ENCODE peak calls at places on chromosomes 12 and 14, in ten cellular contexts. I, U, W, X, D, S, H, Q, G and A are unnamed samples.

GRCh38 chr12:69475237-69475984 is 5.2 kb downstream of the FRS2 start:
- DNase-seq in I (no peak), U (peak), W (peak), X (no peak), D (no peak), S (no peak), H (no peak), Q (no peak), G (no peak), A (no peak)

GRCh38 chr14:20683896-20684661 is at the start of gene RNASE4:
- DNase-seq in I (peak), U (peak), W (peak), X (peak), D (peak), S (peak), H (peak), Q (peak), G (peak), A (peak)

GRCh38 chr12:109492371-109492770 is 14.9 kb downstream of the UBE3B start:
- DNase-seq in I (no peak), U (no peak), W (no peak), X (no peak), D (no peak), S (no peak), H (no peak), Q (no peak), G (no peak), A (no peak)

GRCh38 chr12:84911331-84912190 is 1.0 kb downstream of the SLC6A15 start:
- DNase-seq in I (no peak), U (peak), W (peak), X (no peak), D (no peak), S (no peak), H (peak), Q (no peak), G (peak), A (peak)

GRCh38 chr12:69837191-69838085 is 12.4 kb downstream of the MYRFL start:
- DNase-seq in I (no peak), U (no peak), W (no peak), X (no peak), D (no peak), S (no peak), H (no peak), Q (peak), G (peak), A (no peak)

GRCh38 chr14:61503167-61503801 is 181.9 kb downstream of the PRKCH start:
- DNase-seq in I (peak), U (no peak), W (no peak), X (no peak), D (no peak), S (no peak), H (no peak), Q (no peak), G (no peak), A (no peak)

GRCh38 chr14:94345344-94346072 is 22.4 kb upstream of the SERPINA6 start:
- DNase-seq in I (no peak), U (no peak), W (peak), X (peak), D (no peak), S (no peak), H (no peak), Q (no peak), G (no peak), A (no peak)

GRCh38 chr14:72679591-72680151 is 214.2 kb downstream of the DPF3 start:
- DNase-seq in I (no peak), U (peak), W (no peak), X (no peak), D (no peak), S (no peak), H (no peak), Q (no peak), G (no peak), A (no peak)

GRCh38 chr12:113416091-113416754 is 6.0 kb upstream of the SDSL start:
- DNase-seq in I (no peak), U (no peak), W (peak), X (no peak), D (no peak), S (no peak), H (no peak), Q (no peak), G (no peak), A (peak)

GRCh38 chr12:81797100-81797499 is 38.0 kb upstream of the PPFIA2 start:
- DNase-seq in I (no peak), U (no peak), W (peak), X (no peak), D (no peak), S (no peak), H (no peak), Q (no peak), G (no peak), A (no peak)

GRCh38 chr12:65673732-65674131 is 150.6 kb upstream of the HMGA2 start:
- DNase-seq in I (no peak), U (no peak), W (no peak), X (no peak), D (no peak), S (no peak), H (no peak), Q (no peak), G (no peak), A (no peak)

GRCh38 chr14:38129705-38130104 is 78.0 kb upstream of the SSTR1 start:
- DNase-seq in I (no peak), U (no peak), W (no peak), X (no peak), D (no peak), S (no peak), H (no peak), Q (no peak), G (no peak), A (no peak)

GRCh38 chr12:81021131-81021530 is 56.7 kb upstream of the ACSS3 start:
- DNase-seq in I (no peak), U (no peak), W (no peak), X (no peak), D (no peak), S (no peak), H (no peak), Q (no peak), G (no peak), A (no peak)

GRCh38 chr14:103522028-103522581 is 525 bp downstream of the CKB start:
- DNase-seq in I (no peak), U (no peak), W (no peak), X (no peak), D (no peak), S (no peak), H (peak), Q (no peak), G (no peak), A (peak)

GRCh38 chr12:67096533-67097318 is 172.4 kb upstream of the CAND1 start:
- DNase-seq in I (no peak), U (no peak), W (no peak), X (no peak), D (no peak), S (no peak), H (no peak), Q (no peak), G (no peak), A (no peak)

GRCh38 chr12:15152864-15153263 is 68.4 kb downstream of the RERG start:
- DNase-seq in I (no peak), U (no peak), W (peak), X (no peak), D (no peak), S (no peak), H (no peak), Q (no peak), G (no peak), A (no peak)

GRCh38 chr12:110079477-110080400 is 31.4 kb upstream of the C12orf76 start:
- DNase-seq in I (peak), U (no peak), W (peak), X (no peak), D (peak), S (no peak), H (peak), Q (peak), G (peak), A (peak)

GRCh38 chr14:35355981-35356839 is 48.3 kb downstream of the NFKBIA start:
- DNase-seq in I (no peak), U (no peak), W (peak), X (no peak), D (peak), S (no peak), H (no peak), Q (peak), G (peak), A (peak)

GRCh38 chr12:3725267-3726115 is 27.4 kb downstream of the CRACR2A start:
- DNase-seq in I (no peak), U (no peak), W (no peak), X (no peak), D (no peak), S (no peak), H (no peak), Q (no peak), G (no peak), A (no peak)

GRCh38 chr14:100900837-100901390 is 2.6 kb downstream of the RTL1 start:
- DNase-seq in I (no peak), U (peak), W (peak), X (no peak), D (no peak), S (no peak), H (no peak), Q (peak), G (peak), A (peak)

GRCh38 chr12:113239811-113240331 is 18.6 kb downstream of the TPCN1 start:
- DNase-seq in I (no peak), U (no peak), W (no peak), X (no peak), D (peak), S (no peak), H (no peak), Q (no peak), G (peak), A (no peak)

GRCh38 chr14:72736348-72736747 is 157.6 kb downstream of the DPF3 start:
- DNase-seq in I (no peak), U (no peak), W (peak), X (peak), D (no peak), S (no peak), H (no peak), Q (no peak), G (no peak), A (no peak)

DNA sequence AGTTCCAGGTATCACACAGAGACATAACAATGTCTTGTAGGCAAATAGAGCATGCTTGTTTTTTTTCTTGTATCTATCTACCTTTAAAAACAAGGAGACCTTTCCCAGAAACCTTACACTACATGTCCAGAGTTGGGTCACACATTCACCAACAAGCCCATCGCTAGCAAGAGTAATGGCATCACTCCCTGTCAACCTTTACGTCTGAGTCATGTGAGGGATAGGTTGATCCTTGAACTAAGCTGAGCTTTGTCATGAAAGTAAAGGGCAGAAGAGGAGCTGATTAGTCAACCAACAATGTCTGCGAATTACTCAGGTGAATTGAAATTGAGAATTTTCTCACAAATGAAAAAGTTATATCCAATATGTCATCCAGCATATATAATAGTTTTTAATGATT is 219.4 kb downstream of the CNTN1 start:
- DNase-seq in I (no peak), U (no peak), W (peak), X (no peak), D (no peak), S (no peak), H (no peak), Q (no peak), G (no peak), A (no peak)
- H3K4me3 ChIP-seq in I (no peak), U (no peak), W (no peak), X (no peak), D (no peak), S (no peak), H (no peak), Q (no peak), G (no peak), A (no peak)

GRCh38 chr12:30928356-30929264 is 2.1 kb downstream of the TSPAN11 start:
- DNase-seq in I (no peak), U (no peak), W (no peak), X (no peak), D (no peak), S (no peak), H (no peak), Q (no peak), G (no peak), A (no peak)

GRCh38 chr12:30926243-30927209 is at the start of gene TSPAN11:
- DNase-seq in I (no peak), U (peak), W (no peak), X (no peak), D (no peak), S (no peak), H (peak), Q (no peak), G (no peak), A (peak)

GRCh38 chr12:30925607-30926242 is 823 bp upstream of the TSPAN11 start:
- DNase-seq in I (no peak), U (no peak), W (no peak), X (no peak), D (no peak), S (no peak), H (no peak), Q (no peak), G (no peak), A (no peak)

GRCh38 chr12:30930238-30931010 is 3.9 kb downstream of the TSPAN11 start:
- DNase-seq in I (no peak), U (no peak), W (no peak), X (no peak), D (no peak), S (no peak), H (no peak), Q (no peak), G (no peak), A (no peak)

GRCh38 chr12:30927210-30927576 is 645 bp downstream of the TSPAN11 start:
- DNase-seq in I (no peak), U (no peak), W (no peak), X (no peak), D (no peak), S (no peak), H (no peak), Q (no peak), G (no peak), A (no peak)
- H3K4me3 ChIP-seq in I (no peak), U (peak), W (no peak), X (no peak), D (no peak), S (no peak), H (no peak), Q (no peak), G (no peak), A (no peak)

GRCh38 chr12:13088503-13088902 is 15.0 kb downstream of the GSG1 start:
- DNase-seq in I (no peak), U (no peak), W (no peak), X (no peak), D (no peak), S (no peak), H (no peak), Q (no peak), G (no peak), A (no peak)
- H3K4me3 ChIP-seq in I (no peak), U (no peak), W (no peak), X (no peak), D (no peak), S (no peak), H (no peak), Q (no peak), G (no peak), A (no peak)

DNA sequence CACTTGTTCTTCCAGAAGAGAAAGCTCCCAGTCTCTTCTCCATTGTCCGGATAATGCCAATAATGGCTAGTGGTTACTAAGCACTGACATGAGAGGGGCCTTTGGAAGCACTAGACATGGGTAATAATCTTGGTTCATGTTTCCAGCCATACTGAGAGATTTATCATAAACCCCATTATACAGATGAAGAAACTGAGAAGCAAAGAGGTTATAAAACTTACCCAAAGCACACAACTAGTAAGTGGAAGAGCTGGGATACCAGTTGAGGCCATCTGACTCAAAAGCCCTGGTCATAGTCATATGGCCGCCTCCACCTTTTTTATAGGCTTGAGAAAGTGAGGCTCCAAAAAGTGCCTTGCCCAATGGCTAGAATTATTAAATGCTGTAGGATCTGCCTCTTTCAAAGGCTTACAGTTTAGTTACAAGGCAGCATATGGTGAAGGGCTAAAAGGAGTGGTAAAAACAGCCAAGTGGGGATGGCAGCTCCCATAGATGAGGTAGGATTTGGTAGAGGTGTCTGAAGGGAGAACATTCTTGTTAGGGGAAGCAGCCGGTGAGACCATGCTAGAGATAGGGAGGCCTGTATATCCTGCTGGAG is 981 bp downstream of the TXNRD1 start:
- DNase-seq in I (no peak), U (no peak), W (peak), X (no peak), D (no peak), S (no peak), H (no peak), Q (no peak), G (no peak), A (no peak)
- H3K4me3 ChIP-seq in I (no peak), U (no peak), W (peak), X (peak), D (no peak), S (peak), H (peak), Q (no peak), G (peak), A (no peak)

DNA sequence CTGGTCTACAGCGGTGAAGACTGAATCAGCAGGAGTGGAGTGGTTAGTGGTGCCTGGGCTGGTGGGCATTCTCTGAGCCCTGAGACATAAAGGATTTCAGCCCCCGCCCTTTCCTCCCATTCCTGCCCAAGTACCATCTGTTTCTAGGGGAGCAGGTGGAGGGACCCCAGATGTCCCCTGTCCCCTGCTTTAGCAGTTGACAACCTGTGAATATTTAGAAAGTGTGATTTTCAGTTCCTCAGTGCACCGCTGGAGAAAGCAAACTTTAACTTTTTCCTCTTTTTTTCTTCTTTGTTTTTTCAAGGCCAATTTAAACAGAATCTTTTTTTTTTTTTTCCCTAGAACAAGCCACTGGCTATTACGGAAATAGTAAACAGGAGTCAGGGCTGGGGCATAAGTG is 163.8 kb upstream of the MYL2 start:
- DNase-seq in I (no peak), U (no peak), W (no peak), X (no peak), D (no peak), S (no peak), H (no peak), Q (no peak), G (no peak), A (no peak)
- H3K4me3 ChIP-seq in I (no peak), U (no peak), W (no peak), X (no peak), D (no peak), S (no peak), H (no peak), Q (no peak), G (no peak), A (no peak)